ENCODE peak calls at places on chromosomes 5 and 9, in nine cellular contexts. H, R, Y, Q, F, S, X, J and V are unnamed samples.

GRCh38 chr5:134975078-134975715 is 7.5 kb downstream of the CATSPER3 start:
- DNase-seq in H (no peak), R (peak), Y (no peak), Q (no peak), F (no peak), S (no peak), X (peak), J (no peak), V (no peak)

GRCh38 chr5:92944903-92945629 is 636.0 kb downstream of the NR2F1-AS1 start:
- DNase-seq in H (no peak), R (no peak), Y (peak), Q (no peak), F (peak), S (no peak), X (peak), J (no peak), V (no peak)

GRCh38 chr9:8856686-8857329 is 1057.2 kb upstream of the DMAC1 start:
- DNase-seq in H (peak), R (peak), Y (peak), Q (no peak), F (no peak), S (no peak), X (no peak), J (peak), V (no peak)

GRCh38 chr5:133723651-133724366 is 111.5 kb upstream of the FSTL4 start:
- DNase-seq in H (no peak), R (no peak), Y (no peak), Q (no peak), F (no peak), S (no peak), X (no peak), J (no peak), V (no peak)

GRCh38 chr5:180803181-180804128 is 849 bp upstream of the MGAT1 start:
- DNase-seq in H (peak), R (peak), Y (no peak), Q (no peak), F (no peak), S (peak), X (peak), J (peak), V (peak)

GRCh38 chr5:179295778-179296149 is 49.5 kb downstream of the ADAMTS2 start:
- DNase-seq in H (no peak), R (no peak), Y (no peak), Q (no peak), F (no peak), S (no peak), X (no peak), J (no peak), V (no peak)

GRCh38 chr9:121305269-121305994 is 37.5 kb downstream of the GSN start:
- DNase-seq in H (no peak), R (no peak), Y (no peak), Q (no peak), F (no peak), S (no peak), X (peak), J (no peak), V (no peak)

GRCh38 chr5:151123897-151124751 is 33.5 kb downstream of the ANXA6 start:
- DNase-seq in H (no peak), R (peak), Y (peak), Q (no peak), F (peak), S (peak), X (peak), J (no peak), V (no peak)

GRCh38 chr5:27472000-27472763 is 433.8 kb upstream of the CDH9 start:
- DNase-seq in H (peak), R (peak), Y (peak), Q (no peak), F (no peak), S (peak), X (peak), J (peak), V (peak)

GRCh38 chr5:72531496-72532190 is 24.4 kb upstream of the ZNF366 start:
- DNase-seq in H (no peak), R (peak), Y (peak), Q (no peak), F (no peak), S (no peak), X (peak), J (no peak), V (no peak)

GRCh38 chr5:3344671-3345070 is 251.0 kb upstream of the IRX1 start:
- DNase-seq in H (no peak), R (no peak), Y (no peak), Q (no peak), F (no peak), S (no peak), X (no peak), J (no peak), V (no peak)

GRCh38 chr5:98705841-98706240 is 67.6 kb upstream of the RGMB start:
- DNase-seq in H (no peak), R (no peak), Y (peak), Q (no peak), F (peak), S (no peak), X (peak), J (no peak), V (no peak)

GRCh38 chr5:91283899-91284298 is 99.2 kb downstream of the ARRDC3 start:
- DNase-seq in H (no peak), R (peak), Y (peak), Q (no peak), F (peak), S (no peak), X (peak), J (no peak), V (no peak)

GRCh38 chr5:150065346-150065745 is 21.0 kb downstream of the CSF1R start:
- DNase-seq in H (no peak), R (peak), Y (peak), Q (no peak), F (peak), S (no peak), X (peak), J (no peak), V (peak)

GRCh38 chr9:26742843-26743242 is 149.8 kb downstream of the CAAP1 start:
- DNase-seq in H (no peak), R (no peak), Y (no peak), Q (no peak), F (no peak), S (no peak), X (no peak), J (no peak), V (no peak)

GRCh38 chr5:94524841-94525697 is 93.3 kb downstream of the KIAA0825 start:
- DNase-seq in H (peak), R (peak), Y (peak), Q (no peak), F (peak), S (peak), X (peak), J (peak), V (peak)

GRCh38 chr5:176878463-176878862 is 20.7 kb downstream of the HK3 start:
- DNase-seq in H (no peak), R (no peak), Y (no peak), Q (no peak), F (no peak), S (no peak), X (no peak), J (no peak), V (no peak)

GRCh38 chr5:52924458-52924857 is 64.7 kb upstream of the ITGA2 start:
- DNase-seq in H (no peak), R (no peak), Y (no peak), Q (no peak), F (no peak), S (no peak), X (no peak), J (no peak), V (no peak)

GRCh38 chr9:77475641-77476473 is 172.3 kb downstream of the GNA14 start:
- DNase-seq in H (no peak), R (no peak), Y (peak), Q (no peak), F (peak), S (peak), X (peak), J (no peak), V (no peak)

GRCh38 chr5:118520771-118521415 is 467.5 kb downstream of the DTWD2 start:
- DNase-seq in H (no peak), R (no peak), Y (no peak), Q (no peak), F (no peak), S (no peak), X (no peak), J (peak), V (no peak)

GRCh38 chr5:88203977-88204735 is 64.5 kb downstream of the TMEM161B start:
- DNase-seq in H (peak), R (no peak), Y (peak), Q (no peak), F (peak), S (no peak), X (no peak), J (no peak), V (no peak)

GRCh38 chr5:180291234-180291940 is 496 bp downstream of the MAPK9 start:
- DNase-seq in H (peak), R (peak), Y (no peak), Q (no peak), F (no peak), S (no peak), X (no peak), J (no peak), V (peak)

GRCh38 chr9:34701023-34701768 is 8.7 kb downstream of the CCL21 start:
- DNase-seq in H (peak), R (peak), Y (peak), Q (no peak), F (peak), S (peak), X (peak), J (peak), V (peak)

GRCh38 chr9:99090366-99091130 is 14.4 kb upstream of the TGFBR1 start:
- DNase-seq in H (no peak), R (no peak), Y (peak), Q (no peak), F (peak), S (no peak), X (peak), J (no peak), V (no peak)

GRCh38 chr9:278651-279050 is 64.0 kb downstream of the DOCK8 start:
- DNase-seq in H (no peak), R (no peak), Y (no peak), Q (no peak), F (no peak), S (no peak), X (no peak), J (no peak), V (no peak)

GRCh38 chr9:97904725-97905124 is 17.6 kb downstream of the TRMO start:
- DNase-seq in H (no peak), R (no peak), Y (no peak), Q (no peak), F (no peak), S (no peak), X (no peak), J (no peak), V (no peak)

GRCh38 chr5:87770601-87771121 is 357.9 kb upstream of the CCNH start:
- DNase-seq in H (peak), R (no peak), Y (no peak), Q (no peak), F (no peak), S (no peak), X (no peak), J (peak), V (no peak)

GRCh38 chr5:116576043-116576713 is 1.6 kb upstream of the SEMA6A start:
- DNase-seq in H (peak), R (peak), Y (peak), Q (peak), F (peak), S (peak), X (peak), J (peak), V (peak)

GRCh38 chr5:36301858-36302603 is at the start of gene RANBP3L:
- DNase-seq in H (no peak), R (peak), Y (peak), Q (no peak), F (peak), S (peak), X (peak), J (no peak), V (no peak)

GRCh38 chr5:116964438-116964837 is 389.8 kb upstream of the SEMA6A start:
- DNase-seq in H (no peak), R (no peak), Y (no peak), Q (no peak), F (no peak), S (no peak), X (no peak), J (no peak), V (no peak)

GRCh38 chr5:59040007-59040803 is 457.3 kb downstream of the RAB3C start:
- DNase-seq in H (peak), R (peak), Y (no peak), Q (no peak), F (no peak), S (no peak), X (peak), J (no peak), V (no peak)

GRCh38 chr9:113999256-114000062 is 78.6 kb downstream of the AMBP start:
- DNase-seq in H (no peak), R (no peak), Y (peak), Q (no peak), F (peak), S (no peak), X (peak), J (no peak), V (no peak)

GRCh38 chr5:135020111-135020895 is 13.7 kb downstream of the PITX1 start:
- DNase-seq in H (no peak), R (no peak), Y (no peak), Q (no peak), F (no peak), S (no peak), X (no peak), J (peak), V (peak)

GRCh38 chr9:134258332-134258731 is 67.9 kb upstream of the RXRA start:
- DNase-seq in H (no peak), R (no peak), Y (no peak), Q (no peak), F (no peak), S (no peak), X (no peak), J (no peak), V (no peak)

GRCh38 chr9:134258828-134259546 is 67.3 kb upstream of the RXRA start:
- DNase-seq in H (no peak), R (no peak), Y (no peak), Q (no peak), F (no peak), S (no peak), X (no peak), J (no peak), V (no peak)

GRCh38 chr9:134259708-134260107 is 66.5 kb upstream of the RXRA start:
- DNase-seq in H (no peak), R (no peak), Y (no peak), Q (no peak), F (no peak), S (no peak), X (no peak), J (no peak), V (no peak)

GRCh38 chr9:134262035-134262434 is 64.2 kb upstream of the RXRA start:
- DNase-seq in H (no peak), R (no peak), Y (no peak), Q (no peak), F (no peak), S (no peak), X (no peak), J (no peak), V (no peak)

GRCh38 chr9:134260801-134261200 is 65.5 kb upstream of the RXRA start:
- DNase-seq in H (no peak), R (no peak), Y (no peak), Q (no peak), F (no peak), S (no peak), X (no peak), J (no peak), V (no peak)
- H3K4me2 ChIP-seq in H (no peak), R (no peak), Y (no peak), Q (no peak), F (no peak), S (no peak), X (no peak), J (no peak), V (no peak)

DNA sequence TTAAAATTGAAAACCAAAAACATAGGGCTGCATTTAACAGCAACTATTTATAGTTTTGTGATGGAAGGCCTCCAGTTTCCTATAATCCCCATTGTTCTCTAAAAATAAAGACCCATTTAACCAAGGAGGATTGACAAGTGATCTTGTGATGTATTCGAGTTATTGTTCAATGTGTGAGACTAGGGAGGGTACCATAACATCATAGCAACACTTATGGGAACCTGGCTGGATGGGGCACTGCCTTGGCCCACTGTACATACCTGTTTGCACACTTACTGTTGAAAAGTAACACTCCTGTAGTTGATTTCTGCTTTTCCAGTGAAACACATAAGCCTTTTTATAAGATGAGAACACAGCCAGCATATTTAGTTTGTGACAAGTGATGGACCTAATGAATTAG is 32.3 kb downstream of the MACIR start:
- DNase-seq in H (no peak), R (no peak), Y (no peak), Q (no peak), F (no peak), S (no peak), X (no peak), J (no peak), V (no peak)
- H3K4me2 ChIP-seq in H (no peak), R (no peak), Y (no peak), Q (no peak), F (no peak), S (no peak), X (no peak), J (no peak), V (no peak)

DNA sequence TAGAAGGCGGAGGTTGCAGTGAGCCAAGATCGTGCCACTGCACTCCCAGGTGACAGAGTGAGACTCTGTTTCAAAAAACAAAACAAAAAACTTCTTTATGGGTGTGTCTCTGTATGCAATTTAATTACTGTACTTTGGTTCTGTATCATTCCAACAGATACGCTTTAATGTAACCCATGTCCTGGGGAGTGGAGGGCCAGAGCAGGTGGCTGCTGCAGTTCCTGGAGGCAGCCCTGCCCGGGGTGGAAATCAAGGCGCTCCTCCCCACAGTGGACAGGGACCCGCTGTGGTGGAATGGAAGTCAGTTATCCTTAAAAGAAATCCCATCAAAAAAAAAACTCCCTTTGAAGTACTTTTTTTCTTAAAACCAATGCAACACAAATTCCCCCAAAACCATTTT is 1.9 kb downstream of the DAP start:
- DNase-seq in H (no peak), R (no peak), Y (no peak), Q (no peak), F (no peak), S (no peak), X (no peak), J (no peak), V (no peak)
- H3K4me2 ChIP-seq in H (no peak), R (peak), Y (peak), Q (peak), F (peak), S (peak), X (peak), J (peak), V (peak)

DNA sequence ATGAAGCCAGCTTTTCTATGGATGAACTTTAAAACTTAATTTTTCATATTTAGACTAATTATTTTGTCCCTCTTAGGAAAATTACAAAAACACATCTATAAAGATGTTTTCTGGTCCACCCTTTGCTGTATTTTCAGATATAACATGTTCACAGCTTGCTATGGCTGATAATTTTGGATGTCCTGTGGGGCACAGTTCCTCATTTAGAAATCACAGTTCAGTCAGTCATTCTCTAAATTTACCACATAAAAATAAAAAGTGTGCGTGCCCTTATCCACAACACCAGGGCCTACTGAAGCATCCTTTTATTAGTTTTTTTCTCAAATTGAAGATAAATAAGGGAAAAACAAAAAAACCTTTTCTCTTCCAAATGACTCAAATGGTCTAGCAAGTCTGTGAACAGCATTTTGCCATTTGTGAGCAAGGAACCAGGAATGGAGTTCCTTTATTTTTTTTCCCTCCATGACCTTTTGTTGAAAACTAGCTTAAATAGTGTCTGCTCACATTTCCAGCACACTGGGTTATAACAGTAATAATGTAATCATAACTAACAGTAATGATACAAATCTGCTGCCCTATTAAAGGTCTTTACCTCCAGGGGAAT is 87.1 kb downstream of the CEMIP2 start:
- DNase-seq in H (no peak), R (peak), Y (peak), Q (no peak), F (peak), S (no peak), X (peak), J (no peak), V (no peak)
- H3K4me2 ChIP-seq in H (no peak), R (no peak), Y (peak), Q (no peak), F (peak), S (no peak), X (peak), J (peak), V (no peak)

DNA sequence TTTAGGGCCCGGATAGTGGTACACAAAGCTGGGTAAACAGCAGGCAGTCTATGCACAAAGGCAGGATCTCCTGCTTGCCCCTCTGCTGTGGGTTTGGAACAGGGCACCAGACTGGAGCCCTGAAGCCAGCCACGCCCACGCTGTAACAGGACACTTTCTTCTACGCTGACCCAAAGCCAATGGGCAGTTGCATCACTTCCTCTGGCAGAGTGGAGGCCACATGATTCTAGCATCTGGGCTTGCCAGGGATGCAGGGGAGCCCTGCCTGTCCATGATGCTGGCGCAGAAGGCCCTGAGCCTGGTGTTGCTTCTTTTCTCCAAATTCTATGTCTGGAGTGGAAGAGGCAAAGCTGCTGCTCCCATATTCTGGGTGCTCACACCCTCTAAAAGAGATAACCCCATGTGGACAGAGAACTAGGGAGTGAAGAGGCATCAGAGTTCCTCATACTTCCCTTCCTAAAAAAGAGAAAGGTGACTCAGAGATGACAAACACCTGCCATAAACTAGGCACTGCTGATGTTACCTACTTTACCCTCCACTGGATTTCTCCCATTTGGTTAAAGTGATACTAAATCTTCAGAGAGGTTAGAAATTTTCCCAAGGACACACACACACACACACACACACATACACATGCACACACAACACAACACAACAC is 260.3 kb upstream of the KLF4 start:
- DNase-seq in H (peak), R (peak), Y (peak), Q (no peak), F (peak), S (no peak), X (peak), J (no peak), V (peak)
- H3K4me2 ChIP-seq in H (no peak), R (no peak), Y (peak), Q (peak), F (peak), S (no peak), X (peak), J (peak), V (no peak)

DNA sequence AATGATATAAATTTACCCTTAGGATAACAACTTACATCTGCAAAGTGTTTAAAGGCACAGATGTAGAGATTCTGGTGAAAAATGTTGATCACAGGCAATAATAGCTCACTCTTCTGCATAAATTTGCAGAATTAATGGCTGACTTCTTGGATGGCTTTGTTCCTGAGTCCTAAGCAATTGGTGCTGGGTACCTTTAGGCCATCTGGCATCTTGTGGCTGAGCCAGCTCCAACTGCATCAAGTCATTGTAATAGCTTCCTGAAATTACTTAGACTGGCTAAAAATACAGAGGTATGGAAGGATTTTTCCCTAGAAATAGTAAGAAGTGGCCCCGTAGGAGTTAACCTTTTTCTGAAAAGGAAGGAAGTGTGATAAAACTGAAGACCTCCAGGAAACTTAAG is 118.3 kb upstream of the MINAR2 start:
- DNase-seq in H (no peak), R (no peak), Y (no peak), Q (no peak), F (no peak), S (no peak), X (no peak), J (no peak), V (no peak)
- H3K4me2 ChIP-seq in H (no peak), R (no peak), Y (no peak), Q (no peak), F (no peak), S (no peak), X (no peak), J (no peak), V (no peak)